ENCODE peak calls at places on chromosomes 5 and 9, in five cellular contexts. I, F, U, O and G are unnamed samples.

GRCh38 chr9:27442464-27442863 is 81.6 kb upstream of the IFNK start:
- DNase-seq in F (no peak), U (no peak), I (no peak), O (no peak), G (no peak)

GRCh38 chr9:12719431-12719830 is 26.2 kb downstream of the TYRP1 start:
- DNase-seq in F (no peak), O (peak; percentile 18), U (no peak), I (peak; percentile 32), G (no peak)

GRCh38 chr5:72654231-72654630 is 147.0 kb upstream of the ZNF366 start:
- DNase-seq in U (no peak), F (no peak), I (no peak), O (no peak), G (no peak)

GRCh38 chr5:54807421-54807820 is 178.0 kb downstream of the ESM1 start:
- DNase-seq in F (no peak), I (no peak), O (no peak), U (no peak), G (no peak)

GRCh38 chr5:79173626-79174025 is 62.0 kb downstream of the BHMT start:
- DNase-seq in I (no peak), U (no peak), O (no peak), F (peak; percentile 19), G (no peak)

GRCh38 chr5:174816858-174817257 is 92.5 kb downstream of the MSX2 start:
- DNase-seq in F (no peak), I (no peak), O (peak; percentile 30), U (no peak), G (no peak)

GRCh38 chr5:123340928-123341327 is 82.3 kb downstream of the CEP120 start:
- DNase-seq in F (no peak), U (no peak), I (no peak), O (no peak), G (no peak)

GRCh38 chr5:91643796-91644195 is 260.7 kb upstream of the ARRDC3 start:
- DNase-seq in F (no peak), U (no peak), O (no peak), I (no peak), G (no peak)

GRCh38 chr9:311837-312236 is 97.2 kb downstream of the DOCK8 start:
- DNase-seq in O (no peak), F (no peak), U (no peak), I (no peak), G (no peak)

GRCh38 chr5:179255527-179256228 is 89.6 kb downstream of the ADAMTS2 start:
- DNase-seq in I (no peak), O (no peak), F (no peak), U (peak; percentile 42), G (no peak)

GRCh38 chr5:77957-78804 is 13.8 kb upstream of the PLEKHG4B start:
- DNase-seq in O (peak; percentile 75), I (peak; percentile 65), U (no peak), F (peak; percentile 24), G (no peak)

GRCh38 chr9:127104465-127105311 is 17.7 kb downstream of the ANGPTL2 start:
- DNase-seq in I (no peak), O (no peak), F (no peak), U (no peak), G (no peak)

GRCh38 chr5:80481019-80481893 is 6.6 kb upstream of the FAM151B start:
- DNase-seq in O (peak; percentile 57), I (peak; percentile 67), F (peak; percentile 12), U (peak; percentile 44), G (no peak)

DNA sequence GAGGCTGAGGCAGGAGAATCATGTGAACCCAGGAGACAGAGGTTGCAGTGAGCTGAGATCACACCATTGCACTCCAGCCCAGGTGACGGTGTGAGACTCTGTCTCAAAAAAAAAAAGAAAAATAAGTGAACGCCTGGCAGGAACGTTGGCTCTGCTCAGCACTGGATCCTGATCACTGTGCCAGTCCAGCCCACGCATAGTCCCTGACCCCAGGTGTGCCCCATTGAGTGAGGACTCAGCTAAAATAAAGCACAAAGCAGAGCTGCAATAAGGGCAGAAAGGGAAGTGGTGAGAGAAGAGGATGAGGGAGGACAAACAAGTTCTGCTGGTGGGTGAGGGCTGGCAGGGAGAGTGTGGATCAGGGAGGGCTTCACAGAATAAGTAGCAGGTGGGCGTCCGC is 4.3 kb downstream of the GRHPR start:
- DNase-seq in O (no peak), I (no peak), U (no peak), F (no peak), G (no peak)
- H3K36me3 ChIP-seq in O (no peaks in the 10 kb centered on the region), I (no peaks in the 10 kb centered on the region), U (peaks cover 8% of the 10 kb centered on the region), F (no peaks in the 10 kb centered on the region), G (peaks cover 45% of the 10 kb centered on the region)

DNA sequence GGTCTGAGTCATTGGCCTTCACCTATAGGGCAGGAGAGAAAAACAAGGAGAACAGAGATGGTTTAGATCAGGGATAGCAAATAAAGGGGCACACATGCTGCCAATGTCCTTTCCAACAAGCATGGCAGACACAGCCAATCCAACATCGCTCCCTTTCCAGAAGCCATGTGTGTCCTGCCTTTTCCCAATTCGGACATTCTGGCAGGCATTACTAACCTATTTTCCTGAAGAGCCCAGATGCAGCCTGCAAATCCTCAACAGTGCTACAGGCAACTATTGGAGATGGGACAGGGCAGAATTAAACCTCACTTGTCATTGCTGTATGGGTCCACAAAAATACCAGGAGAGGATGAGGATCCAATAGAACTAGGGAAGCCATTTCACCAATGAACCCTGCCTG is 12.8 kb downstream of the PCDH1 start:
- DNase-seq in I (no peak), F (no peak), U (no peak), O (no peak), G (no peak)
- H3K36me3 ChIP-seq in I (no peaks in the 10 kb centered on the region), F (no peaks in the 10 kb centered on the region), U (no peaks in the 10 kb centered on the region), O (no peaks in the 10 kb centered on the region), G (no peaks in the 10 kb centered on the region)

DNA sequence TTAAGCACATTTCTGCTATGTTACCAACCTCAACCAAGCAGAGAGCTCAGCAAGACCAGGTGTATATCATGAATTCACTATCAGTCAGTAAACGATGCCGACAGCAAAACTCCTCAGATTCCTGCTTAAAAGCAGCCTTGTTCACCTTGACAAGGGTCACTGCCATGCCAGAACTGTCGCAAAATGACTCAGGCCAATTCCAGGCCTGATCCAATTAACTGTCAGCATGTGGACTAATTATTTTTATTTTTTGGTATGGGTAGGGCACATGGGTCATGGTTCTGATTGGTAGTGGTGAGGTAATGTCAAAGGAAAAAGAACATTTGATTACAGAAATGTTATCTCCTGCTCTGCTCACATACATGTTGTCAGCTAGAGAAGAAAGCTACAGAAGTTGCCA is 214.2 kb upstream of the OTULINL start:
- DNase-seq in O (no peak), F (no peak), I (no peak), U (no peak), G (no peak)
- H3K36me3 ChIP-seq in O (peaks cover 3% of the 10 kb centered on the region), F (peaks cover 7% of the 10 kb centered on the region), I (peaks cover 3% of the 10 kb centered on the region), U (peaks cover 88% of the 10 kb centered on the region), G (peaks cover 40% of the 10 kb centered on the region)

DNA sequence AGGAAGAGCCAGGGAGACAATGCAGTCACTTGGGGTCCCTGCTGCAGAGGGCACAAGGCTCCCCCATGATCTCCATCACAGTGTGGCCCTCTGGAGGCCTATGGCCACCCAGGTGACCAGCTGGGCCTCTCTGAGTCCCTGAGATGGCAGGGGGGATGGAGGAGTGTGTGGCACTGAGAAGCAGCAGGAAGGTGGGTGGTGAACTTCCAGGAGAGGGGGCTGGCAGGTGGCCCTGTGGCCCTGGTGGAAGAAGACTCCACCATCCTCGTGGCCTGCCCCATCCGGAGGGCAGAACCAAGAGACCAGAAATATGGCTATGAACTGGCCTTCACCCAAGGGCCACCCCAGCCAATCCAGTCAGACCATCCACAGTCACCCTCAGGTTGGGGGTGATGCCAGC is 31.7 kb upstream of the AFAP1L1 start:
- DNase-seq in F (no peak), I (no peak), U (no peak), O (no peak), G (no peak)
- H3K36me3 ChIP-seq in F (no peaks in the 10 kb centered on the region), I (no peaks in the 10 kb centered on the region), U (peaks cover 77% of the 10 kb centered on the region), O (no peaks in the 10 kb centered on the region), G (no peaks in the 10 kb centered on the region)

DNA sequence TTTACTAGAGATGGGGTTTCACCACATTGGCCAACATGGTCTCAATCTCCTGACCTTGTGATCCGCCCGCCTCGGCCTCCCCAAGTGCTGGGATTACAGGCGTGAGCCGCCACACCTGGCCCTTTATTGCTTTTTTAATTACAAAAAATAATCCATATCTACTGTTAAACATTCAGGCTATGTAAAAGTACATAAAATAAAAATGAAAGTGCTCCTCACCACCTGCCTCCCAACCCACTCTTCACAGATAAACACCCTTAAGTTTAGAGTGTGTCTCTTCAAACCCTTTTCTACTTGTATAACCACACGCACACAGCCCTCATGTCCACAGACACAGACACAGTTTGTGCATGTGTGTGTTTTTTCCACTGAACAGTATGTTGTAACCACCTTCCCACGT is 16.7 kb downstream of the TSC1 start:
- DNase-seq in O (no peak), F (no peak), U (no peak), I (no peak), G (no peak)
- H3K36me3 ChIP-seq in O (peaks cover 5% of the 10 kb centered on the region), F (no peaks in the 10 kb centered on the region), U (peaks cover 77% of the 10 kb centered on the region), I (peaks cover 17% of the 10 kb centered on the region), G (peaks cover 4% of the 10 kb centered on the region)

GRCh38 chr5:151130235-151130921 is 27.2 kb downstream of the ANXA6 start:
- DNase-seq in U (no peak), I (no peak), O (no peak), F (no peak), G (no peak)
- H3K36me3 ChIP-seq in U (peaks cover 100% of the 10 kb centered on the region), I (peaks cover 33% of the 10 kb centered on the region), O (no peaks in the 10 kb centered on the region), F (peaks cover 2% of the 10 kb centered on the region), G (peaks cover 68% of the 10 kb centered on the region)

DNA sequence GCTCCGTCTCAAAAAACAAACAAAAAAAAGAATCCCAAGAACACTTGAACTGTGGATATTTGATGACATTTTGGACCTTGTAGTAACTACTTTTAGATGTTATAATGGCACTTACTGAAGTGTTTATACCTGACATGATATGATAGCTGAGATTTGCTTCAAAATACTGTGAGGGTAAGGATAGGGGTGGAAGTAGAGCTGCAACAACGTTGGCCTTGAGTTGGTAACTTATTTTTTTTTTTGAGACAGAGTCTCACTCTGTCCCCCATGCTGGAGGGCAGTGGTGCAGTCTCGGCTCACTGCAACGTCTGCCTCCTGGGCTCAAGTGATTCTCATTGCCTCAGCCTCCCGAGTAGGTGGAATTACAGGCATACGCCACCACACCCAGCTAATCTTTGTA is 30.7 kb upstream of the SAP30L start:
- DNase-seq in U (peak; percentile 25), O (no peak), F (no peak), I (no peak), G (no peak)
- H3K36me3 ChIP-seq in U (peaks cover 90% of the 10 kb centered on the region), O (no peaks in the 10 kb centered on the region), F (no peaks in the 10 kb centered on the region), I (no peaks in the 10 kb centered on the region), G (peaks cover 31% of the 10 kb centered on the region)

GRCh38 chr9:101536351-101536750 is 2.7 kb downstream of the RNF20 start:
- DNase-seq in O (no peak), F (no peak), U (no peak), I (no peak), G (no peak)
- H3K36me3 ChIP-seq in O (peaks cover 10% of the 10 kb centered on the region), F (no peaks in the 10 kb centered on the region), U (peaks cover 56% of the 10 kb centered on the region), I (peaks cover 10% of the 10 kb centered on the region), G (no peaks in the 10 kb centered on the region)